ENCODE peak calls at places on chromosomes 4 and X, in five cellular contexts. One of them, this sample, is unnamed.

GRCh38 chr4:157220026-157220881 is at the start of gene GRIA2:
- DNase-seq in iris pigment epithelial cell: peak
- DNase-seq in left kidney: peak
- DNase-seq in DMS153: peak
- DNase-seq in fibroblast of mammary gland: peak
- DNase-seq in this sample: peak

GRCh38 chr4:6221851-6222760 is 21.8 kb upstream of the JAKMIP1 start:
- DNase-seq in iris pigment epithelial cell: peak
- DNase-seq in left kidney: peak
- DNase-seq in DMS153: no peak
- DNase-seq in fibroblast of mammary gland: peak
- DNase-seq in this sample: no peak

GRCh38 chr4:22122062-22122461 is 173.5 kb upstream of the KCNIP4 start:
- DNase-seq in iris pigment epithelial cell: no peak
- DNase-seq in left kidney: no peak
- DNase-seq in DMS153: no peak
- DNase-seq in fibroblast of mammary gland: no peak
- DNase-seq in this sample: no peak

GRCh38 chrX:311156-312129 is 7.2 kb downstream of the GTPBP6 start:
- DNase-seq in iris pigment epithelial cell: no peak
- DNase-seq in left kidney: no peak
- DNase-seq in DMS153: no peak
- DNase-seq in fibroblast of mammary gland: no peak
- DNase-seq in this sample: no peak

GRCh38 chr4:1169691-1170096 is 2.7 kb downstream of the SPON2 start:
- DNase-seq in iris pigment epithelial cell: no peak
- DNase-seq in left kidney: no peak
- DNase-seq in DMS153: no peak
- DNase-seq in fibroblast of mammary gland: no peak
- DNase-seq in this sample: peak

GRCh38 chr4:139208404-139208945 is 31.5 kb upstream of the ELF2 start:
- DNase-seq in iris pigment epithelial cell: peak
- DNase-seq in left kidney: no peak
- DNase-seq in DMS153: no peak
- DNase-seq in fibroblast of mammary gland: peak
- DNase-seq in this sample: peak

GRCh38 chr4:146814736-146815135 is 130.9 kb downstream of the TTC29 start:
- DNase-seq in iris pigment epithelial cell: peak
- DNase-seq in left kidney: no peak
- DNase-seq in DMS153: no peak
- DNase-seq in fibroblast of mammary gland: no peak
- DNase-seq in this sample: no peak

GRCh38 chr4:86558799-86559198 is 35.3 kb upstream of the PTPN13 start:
- DNase-seq in iris pigment epithelial cell: peak
- DNase-seq in left kidney: no peak
- DNase-seq in DMS153: peak
- DNase-seq in fibroblast of mammary gland: peak
- DNase-seq in this sample: no peak

GRCh38 chr4:72330381-72330780 is 238.6 kb downstream of the ADAMTS3 start:
- DNase-seq in iris pigment epithelial cell: no peak
- DNase-seq in left kidney: no peak
- DNase-seq in DMS153: no peak
- DNase-seq in fibroblast of mammary gland: no peak
- DNase-seq in this sample: no peak

GRCh38 chrX:70196961-70197805 is 19.9 kb downstream of the DGAT2L6 start:
- DNase-seq in iris pigment epithelial cell: peak
- DNase-seq in left kidney: peak
- DNase-seq in DMS153: no peak
- DNase-seq in fibroblast of mammary gland: peak
- DNase-seq in this sample: peak

GRCh38 chrX:73214366-73215094 is at the start of gene NAP1L2:
- DNase-seq in iris pigment epithelial cell: peak
- DNase-seq in left kidney: peak
- DNase-seq in DMS153: peak
- DNase-seq in fibroblast of mammary gland: peak
- DNase-seq in this sample: no peak

GRCh38 chrX:153969125-153969903 is 2.3 kb downstream of the HCFC1 start:
- DNase-seq in iris pigment epithelial cell: no peak
- DNase-seq in left kidney: no peak
- DNase-seq in DMS153: no peak
- DNase-seq in fibroblast of mammary gland: no peak
- DNase-seq in this sample: no peak

GRCh38 chr4:89329280-89329679 is 21.7 kb upstream of the GPRIN3 start:
- DNase-seq in iris pigment epithelial cell: no peak
- DNase-seq in left kidney: no peak
- DNase-seq in DMS153: no peak
- DNase-seq in fibroblast of mammary gland: no peak
- DNase-seq in this sample: no peak

GRCh38 chr4:6507345-6507744 is 34.9 kb upstream of the PPP2R2C start:
- DNase-seq in iris pigment epithelial cell: no peak
- DNase-seq in left kidney: no peak
- DNase-seq in DMS153: no peak
- DNase-seq in fibroblast of mammary gland: no peak
- DNase-seq in this sample: no peak

GRCh38 chr4:179128299-179128698 is 1686.1 kb upstream of the AGA start:
- DNase-seq in iris pigment epithelial cell: no peak
- DNase-seq in left kidney: no peak
- DNase-seq in DMS153: no peak
- DNase-seq in fibroblast of mammary gland: no peak
- DNase-seq in this sample: no peak

GRCh38 chr4:103244251-103244650 is 46.1 kb upstream of the CENPE start:
- DNase-seq in iris pigment epithelial cell: no peak
- DNase-seq in left kidney: no peak
- DNase-seq in DMS153: no peak
- DNase-seq in fibroblast of mammary gland: no peak
- DNase-seq in this sample: no peak

GRCh38 chrX:111270339-111270738 is at the start of gene CAPN6:
- DNase-seq in iris pigment epithelial cell: peak
- DNase-seq in left kidney: peak
- DNase-seq in DMS153: no peak
- DNase-seq in fibroblast of mammary gland: peak
- DNase-seq in this sample: peak

GRCh38 chr4:186351672-186352194 is 85.7 kb downstream of the F11 start:
- DNase-seq in iris pigment epithelial cell: no peak
- DNase-seq in left kidney: no peak
- DNase-seq in DMS153: peak
- DNase-seq in fibroblast of mammary gland: no peak
- DNase-seq in this sample: no peak

GRCh38 chrX:51461053-51462050 is 35.0 kb downstream of the NUDT11 start:
- DNase-seq in iris pigment epithelial cell: peak
- DNase-seq in left kidney: peak
- DNase-seq in DMS153: no peak
- DNase-seq in fibroblast of mammary gland: peak
- DNase-seq in this sample: peak

GRCh38 chrX:133401539-133401938 is 13.8 kb downstream of the GPC4 start:
- DNase-seq in iris pigment epithelial cell: peak
- DNase-seq in left kidney: no peak
- DNase-seq in DMS153: no peak
- DNase-seq in fibroblast of mammary gland: peak
- DNase-seq in this sample: no peak

GRCh38 chrX:147913570-147913969 is 1.9 kb downstream of the FMR1 start:
- DNase-seq in iris pigment epithelial cell: no peak
- DNase-seq in left kidney: no peak
- DNase-seq in DMS153: no peak
- DNase-seq in fibroblast of mammary gland: no peak
- DNase-seq in this sample: no peak

GRCh38 chr4:8269535-8270417 is at the start of gene HTRA3:
- DNase-seq in iris pigment epithelial cell: peak
- DNase-seq in left kidney: peak
- DNase-seq in DMS153: no peak
- DNase-seq in fibroblast of mammary gland: no peak
- DNase-seq in this sample: peak

GRCh38 chrX:49226946-49227345 is 6.2 kb downstream of the CACNA1F start:
- DNase-seq in iris pigment epithelial cell: no peak
- DNase-seq in left kidney: no peak
- DNase-seq in DMS153: no peak
- DNase-seq in fibroblast of mammary gland: no peak
- DNase-seq in this sample: no peak

GRCh38 chr4:110823251-110823650 is 200.4 kb upstream of the PITX2 start:
- DNase-seq in iris pigment epithelial cell: peak
- DNase-seq in left kidney: no peak
- DNase-seq in DMS153: no peak
- DNase-seq in fibroblast of mammary gland: peak
- DNase-seq in this sample: peak

GRCh38 chrX:8139713-8140112 is 31.4 kb downstream of the VCX2 start:
- DNase-seq in iris pigment epithelial cell: peak
- DNase-seq in left kidney: no peak
- DNase-seq in DMS153: no peak
- DNase-seq in fibroblast of mammary gland: peak
- DNase-seq in this sample: peak

GRCh38 chrX:16826207-16826606 is 39.9 kb downstream of the TXLNG start:
- DNase-seq in iris pigment epithelial cell: peak
- DNase-seq in left kidney: peak
- DNase-seq in DMS153: peak
- DNase-seq in fibroblast of mammary gland: peak
- DNase-seq in this sample: peak

GRCh38 chrX:108177321-108177990 is 85.9 kb downstream of the ATG4A start:
- DNase-seq in iris pigment epithelial cell: peak
- DNase-seq in left kidney: no peak
- DNase-seq in DMS153: no peak
- DNase-seq in fibroblast of mammary gland: no peak
- DNase-seq in this sample: no peak

GRCh38 chrX:56366901-56367300 is 134.7 kb downstream of the KLF8 start:
- DNase-seq in iris pigment epithelial cell: no peak
- DNase-seq in left kidney: no peak
- DNase-seq in DMS153: no peak
- DNase-seq in fibroblast of mammary gland: no peak
- DNase-seq in this sample: no peak

GRCh38 chr4:86453044-86453501 is 93.2 kb upstream of the MAPK10 start:
- DNase-seq in iris pigment epithelial cell: peak
- DNase-seq in left kidney: peak
- DNase-seq in DMS153: peak
- DNase-seq in fibroblast of mammary gland: peak
- DNase-seq in this sample: peak

GRCh38 chr4:141801558-141801957 is 165.2 kb downstream of the IL15 start:
- DNase-seq in iris pigment epithelial cell: no peak
- DNase-seq in left kidney: no peak
- DNase-seq in DMS153: no peak
- DNase-seq in fibroblast of mammary gland: no peak
- DNase-seq in this sample: no peak